ENCODE peak calls at places on chromosomes 12 and 14, in ten cellular contexts. I, M, J, W, Z, C, Y, O, L and B are unnamed samples.

GRCh38 chr12:59357811-59358210 is 238.0 kb upstream of the SLC16A7 start:
- DNase-seq in I (no peak), J (no peak), Y (no peak), L (no peak), M (no peak), O (no peak), W (peak; percentile 1), C (no peak), Z (no peak), B (no peak)

GRCh38 chr12:77102691-77103090 is 37.3 kb upstream of the E2F7 start:
- DNase-seq in Z (no peak), C (no peak), W (peak; percentile 80), I (no peak), Y (no peak), J (no peak), O (no peak), L (no peak), M (peak; percentile 62), B (no peak)

GRCh38 chr12:100401660-100402059 is 44.8 kb downstream of the SLC17A8 start:
- DNase-seq in W (peak; percentile 41), C (no peak), Y (no peak), Z (peak; percentile 14), J (no peak), I (no peak), O (no peak), M (peak; percentile 55), L (no peak), B (no peak)

GRCh38 chr12:107660861-107661415 is 24.7 kb upstream of the PWP1 start:
- DNase-seq in Z (no peak), W (peak; percentile 44), I (no peak), Y (no peak), O (peak; percentile 50), C (no peak), L (no peak), M (no peak), J (no peak), B (no peak)

GRCh38 chr12:22738945-22739344 is 114.0 kb downstream of the ETNK1 start:
- DNase-seq in O (no peak), J (no peak), W (peak; percentile 78), L (no peak), I (no peak), M (no peak), C (no peak), Y (no peak), Z (no peak), B (no peak)

GRCh38 chr12:50022903-50023302 is 2.4 kb downstream of the RACGAP1 start:
- DNase-seq in I (no peak), Z (no peak), Y (no peak), M (no peak), O (no peak), C (no peak), J (no peak), W (no peak), L (no peak), B (no peak)

GRCh38 chr12:14403293-14403692 is 37.8 kb downstream of the ATF7IP start:
- DNase-seq in I (no peak), M (no peak), O (no peak), C (no peak), Z (no peak), W (no peak), J (no peak), L (no peak), Y (no peak), B (no peak)

GRCh38 chr12:95351745-95352144 is 122.2 kb upstream of the METAP2 start:
- DNase-seq in W (peak; percentile 45), M (no peak), O (no peak), L (no peak), Y (no peak), I (no peak), C (no peak), J (no peak), Z (no peak), B (no peak)

GRCh38 chr12:47942327-47943230 is 20.8 kb upstream of the TMEM106C start:
- DNase-seq in J (no peak), M (no peak), Y (peak; percentile 48), I (no peak), W (no peak), O (no peak), C (no peak), Z (no peak), L (peak; percentile 68), B (no peak)

GRCh38 chr14:51860836-51861583 is 598 bp downstream of the GNG2 start:
- DNase-seq in J (no peak), Z (no peak), C (no peak), O (no peak), I (no peak), W (peak; percentile 16), M (peak; percentile 52), L (no peak), Y (no peak), B (peak; percentile 53)

GRCh38 chr12:55743131-55743921 is 404 bp downstream of the GDF11 start:
- DNase-seq in O (no peak), Z (peak; percentile 83), W (peak; percentile 59), Y (peak; percentile 68), M (peak; percentile 82), C (peak; percentile 36), I (no peak), J (no peak), L (peak; percentile 70), B (peak; percentile 64)

GRCh38 chr12:15846887-15847286 is 35.3 kb upstream of the STRAP start:
- DNase-seq in Y (no peak), C (no peak), I (no peak), M (peak; percentile 88), Z (peak; percentile 9), L (no peak), W (peak; percentile 95), O (no peak), J (no peak), B (no peak)

GRCh38 chr12:51377099-51377984 is 13.9 kb downstream of the GALNT6 start:
- DNase-seq in M (peak; percentile 22), I (no peak), W (peak; percentile 60), Y (no peak), O (peak; percentile 78), J (no peak), C (no peak), Z (no peak), L (no peak), B (no peak)

GRCh38 chr12:131102493-131102931 is 148.8 kb downstream of the ADGRD1 start:
- DNase-seq in M (no peak), Z (no peak), L (no peak), O (no peak), I (no peak), J (no peak), W (no peak), C (no peak), Y (no peak), B (no peak)

GRCh38 chr14:69828372-69828771 is 31.3 kb upstream of the SLC10A1 start:
- DNase-seq in Z (no peak), J (no peak), L (no peak), C (peak; percentile 40), M (no peak), O (no peak), W (no peak), I (no peak), Y (no peak), B (no peak)

GRCh38 chr12:107448198-107448597 is 237.4 kb upstream of the PWP1 start:
- DNase-seq in L (no peak), W (peak; percentile 36), I (peak; percentile 2), J (no peak), M (peak; percentile 11), O (no peak), Y (no peak), C (no peak), Z (no peak), B (no peak)

GRCh38 chr14:56579345-56580316 is at the start of gene TMEM260:
- DNase-seq in I (peak; percentile 90), J (peak; percentile 88), Z (peak; percentile 91), W (peak; percentile 90), M (peak; percentile 95), O (peak; percentile 84), C (peak; percentile 73), L (peak; percentile 91), Y (peak; percentile 83), B (peak; percentile 91)

GRCh38 chr12:46266869-46267617 is 1.8 kb downstream of the SLC38A1 start:
- DNase-seq in Y (peak; percentile 49), Z (peak; percentile 67), M (peak; percentile 78), L (peak; percentile 65), J (peak; percentile 55), W (peak; percentile 67), I (peak; percentile 27), C (no peak), O (peak; percentile 70), B (peak; percentile 89)

GRCh38 chr14:28773176-28773575 is 6.6 kb downstream of the FOXG1 start:
- DNase-seq in C (no peak), M (no peak), Z (no peak), I (no peak), Y (no peak), W (no peak), L (no peak), J (no peak), O (no peak), B (no peak)

GRCh38 chr14:42192659-42193425 is 586.2 kb downstream of the LRFN5 start:
- DNase-seq in M (peak; percentile 96), I (no peak), O (no peak), Z (peak; percentile 73), J (no peak), C (no peak), W (peak; percentile 96), L (no peak), Y (no peak), B (no peak)

GRCh38 chr12:103303484-103303883 is 192.3 kb downstream of the C12orf42 start:
- DNase-seq in O (no peak), L (no peak), Z (no peak), I (no peak), C (no peak), J (no peak), Y (no peak), M (no peak), W (no peak), B (no peak)

GRCh38 chr14:68792022-68792829 is 641 bp downstream of the ZFP36L1 start:
- DNase-seq in L (peak; percentile 49), Y (no peak), M (no peak), O (no peak), Z (no peak), W (no peak), I (no peak), J (no peak), C (no peak), B (no peak)

GRCh38 chr12:79546461-79547043 is 144.2 kb downstream of the PAWR start:
- DNase-seq in L (no peak), O (no peak), W (no peak), I (no peak), Z (no peak), C (no peak), Y (no peak), J (no peak), M (peak; percentile 20), B (no peak)

GRCh38 chr14:50447491-50447890 is 50.8 kb upstream of the CDKL1 start:
- DNase-seq in W (peak; percentile 55), J (no peak), I (no peak), M (peak; percentile 13), O (no peak), C (no peak), Z (no peak), Y (no peak), L (no peak), B (no peak)

GRCh38 chr12:129145381-129145780 is 292.1 kb downstream of the GLT1D1 start:
- DNase-seq in W (no peak), I (peak; percentile 26), C (no peak), M (no peak), Y (no peak), J (no peak), O (peak; percentile 72), Z (no peak), L (no peak), B (no peak)

GRCh38 chr12:22672951-22673350 is 48.0 kb downstream of the ETNK1 start:
- DNase-seq in O (no peak), L (no peak), J (no peak), W (peak; percentile 67), M (peak; percentile 80), Y (no peak), Z (no peak), C (no peak), I (no peak), B (no peak)

GRCh38 chr12:69007166-69007857 is 74.3 kb upstream of the CPM start:
- DNase-seq in W (peak; percentile 88), Z (peak; percentile 68), Y (no peak), C (no peak), M (peak; percentile 82), L (no peak), I (no peak), J (no peak), O (no peak), B (no peak)

GRCh38 chr14:61190341-61190740 is 90.8 kb downstream of the TMEM30B start:
- DNase-seq in O (no peak), I (no peak), W (no peak), M (no peak), Z (no peak), L (no peak), C (no peak), Y (no peak), J (no peak), B (no peak)